ENCODE peak calls at places on chromosome 19, in five cellular contexts. H, S, B, E and I are unnamed samples.

GRCh38 chr19:45705115-45705514 is 12.6 kb downstream of the QPCTL start:
- DNase-seq in S (no peak), B (no peak), E (no peak), H (no peak), I (no peak)

GRCh38 chr19:1630012-1630411 is 22.4 kb downstream of the TCF3 start:
- DNase-seq in H (no peak), S (no peak), B (no peak), E (no peak), I (no peak)

GRCh38 chr19:38134538-38135149 is 89.4 kb downstream of the DPF1 start:
- DNase-seq in H (no peak), E (no peak), B (peak; percentile 48), S (peak; percentile 57), I (peak; percentile 23)

GRCh38 chr19:27679399-27679798 is 1533.6 kb downstream of the UQCRFS1 start:
- DNase-seq in B (no peak), H (no peak), S (no peak), E (no peak), I (no peak)

GRCh38 chr19:15466851-15467733 is 2.7 kb upstream of the RASAL3 start:
- DNase-seq in B (no peak), H (peak; percentile 32), E (peak; percentile 53), S (no peak), I (no peak)

GRCh38 chr19:44570984-44571684 is 41.7 kb upstream of the CEACAM20 start:
- DNase-seq in B (peak; percentile 71), E (peak; percentile 24), H (peak; percentile 67), S (peak; percentile 70), I (peak; percentile 31)

GRCh38 chr19:44767295-44768180 is 10.2 kb upstream of the CBLC start:
- DNase-seq in S (no peak), H (no peak), E (no peak), B (no peak), I (no peak)

GRCh38 chr19:31314156-31314555 is 35.1 kb downstream of the TSHZ3 start:
- DNase-seq in E (no peak), H (no peak), B (no peak), S (no peak), I (no peak)

GRCh38 chr19:48216933-48217332 is 38.8 kb downstream of the CARD8 start:
- DNase-seq in E (no peak), B (no peak), H (no peak), S (no peak), I (no peak)

GRCh38 chr19:3142292-3142670 is 6.4 kb downstream of the GNA15 start:
- DNase-seq in H (peak; percentile 42), E (peak; percentile 52), S (no peak), B (no peak), I (no peak)